ENCODE peak calls at places on chromosome 13, in ten cellular contexts. One of them, this sample, is unnamed. For H3K4me1, the result is how much of the 10 kb centered on the place peaks cover.

GRCh38 chr13:38951525-38952313 is 38.9 kb downstream of the STOML3 start:
- DNase-seq in transverse colon: peak
- DNase-seq in tibial nerve: peak
- DNase-seq in stomach: peak
- DNase-seq in IMR-90: no peak
- DNase-seq in body of pancreas: peak
- DNase-seq in spleen: no peak
- DNase-seq in HepG2: no peak
- DNase-seq in adrenal gland: peak
- DNase-seq in breast epithelium: no peak
- DNase-seq in this sample: no peak

GRCh38 chr13:27004389-27004788 is 167.2 kb downstream of the USP12 start:
- DNase-seq in stomach: no peak
- DNase-seq in tibial nerve: no peak
- DNase-seq in body of pancreas: no peak
- DNase-seq in HepG2: no peak
- DNase-seq in spleen: no peak
- DNase-seq in breast epithelium: no peak
- DNase-seq in IMR-90: peak
- DNase-seq in adrenal gland: no peak
- DNase-seq in transverse colon: no peak
- DNase-seq in this sample: no peak

GRCh38 chr13:97344250-97345175 is 89.5 kb upstream of the RAP2A start:
- DNase-seq in adrenal gland: peak
- DNase-seq in body of pancreas: peak
- DNase-seq in tibial nerve: peak
- DNase-seq in spleen: no peak
- DNase-seq in IMR-90: peak
- DNase-seq in stomach: peak
- DNase-seq in transverse colon: peak
- DNase-seq in breast epithelium: no peak
- DNase-seq in HepG2: peak
- DNase-seq in this sample: peak

GRCh38 chr13:43742911-43743310 is 43.9 kb downstream of the ENOX1 start:
- DNase-seq in IMR-90: no peak
- DNase-seq in tibial nerve: no peak
- DNase-seq in adrenal gland: no peak
- DNase-seq in spleen: no peak
- DNase-seq in transverse colon: no peak
- DNase-seq in HepG2: no peak
- DNase-seq in body of pancreas: no peak
- DNase-seq in stomach: no peak
- DNase-seq in breast epithelium: no peak
- DNase-seq in this sample: no peak

GRCh38 chr13:21233086-21233485 is 56.6 kb downstream of the MRPL57 start:
- DNase-seq in breast epithelium: no peak
- DNase-seq in stomach: no peak
- DNase-seq in transverse colon: no peak
- DNase-seq in tibial nerve: no peak
- DNase-seq in IMR-90: no peak
- DNase-seq in body of pancreas: no peak
- DNase-seq in spleen: no peak
- DNase-seq in HepG2: no peak
- DNase-seq in adrenal gland: no peak
- DNase-seq in this sample: no peak

GRCh38 chr13:79128158-79128557 is 277.9 kb downstream of the RBM26 start:
- DNase-seq in spleen: no peak
- DNase-seq in IMR-90: peak
- DNase-seq in adrenal gland: no peak
- DNase-seq in breast epithelium: no peak
- DNase-seq in transverse colon: no peak
- DNase-seq in HepG2: peak
- DNase-seq in stomach: no peak
- DNase-seq in tibial nerve: no peak
- DNase-seq in body of pancreas: no peak
- DNase-seq in this sample: no peak

GRCh38 chr13:23799945-23800344 is 89.3 kb downstream of the MIPEP start:
- DNase-seq in transverse colon: no peak
- DNase-seq in spleen: no peak
- DNase-seq in stomach: no peak
- DNase-seq in body of pancreas: no peak
- DNase-seq in HepG2: no peak
- DNase-seq in adrenal gland: no peak
- DNase-seq in IMR-90: peak
- DNase-seq in tibial nerve: no peak
- DNase-seq in breast epithelium: no peak
- DNase-seq in this sample: no peak

GRCh38 chr13:94157705-94158218 is 321.7 kb downstream of the DCT start:
- DNase-seq in stomach: no peak
- DNase-seq in tibial nerve: peak
- DNase-seq in transverse colon: no peak
- DNase-seq in adrenal gland: no peak
- DNase-seq in IMR-90: no peak
- DNase-seq in breast epithelium: no peak
- DNase-seq in HepG2: no peak
- DNase-seq in body of pancreas: no peak
- DNase-seq in spleen: no peak
- DNase-seq in this sample: peak

GRCh38 chr13:111973186-111974064 is 93.5 kb upstream of the SOX1 start:
- DNase-seq in breast epithelium: no peak
- DNase-seq in body of pancreas: no peak
- DNase-seq in adrenal gland: no peak
- DNase-seq in IMR-90: no peak
- DNase-seq in HepG2: no peak
- DNase-seq in stomach: no peak
- DNase-seq in tibial nerve: no peak
- DNase-seq in spleen: no peak
- DNase-seq in transverse colon: no peak
- DNase-seq in this sample: no peak

GRCh38 chr13:66375756-66376155 is 854.4 kb downstream of the PCDH9 start:
- DNase-seq in HepG2: no peak
- DNase-seq in spleen: no peak
- DNase-seq in IMR-90: peak
- DNase-seq in breast epithelium: no peak
- DNase-seq in tibial nerve: no peak
- DNase-seq in stomach: no peak
- DNase-seq in body of pancreas: no peak
- DNase-seq in transverse colon: no peak
- DNase-seq in adrenal gland: no peak
- DNase-seq in this sample: no peak

GRCh38 chr13:76939215-76939614 is 9.1 kb upstream of the ACOD1 start:
- DNase-seq in IMR-90: peak
- DNase-seq in HepG2: no peak
- DNase-seq in spleen: no peak
- DNase-seq in breast epithelium: no peak
- DNase-seq in tibial nerve: no peak
- DNase-seq in stomach: no peak
- DNase-seq in body of pancreas: no peak
- DNase-seq in adrenal gland: no peak
- DNase-seq in transverse colon: no peak
- DNase-seq in this sample: no peak

DNA sequence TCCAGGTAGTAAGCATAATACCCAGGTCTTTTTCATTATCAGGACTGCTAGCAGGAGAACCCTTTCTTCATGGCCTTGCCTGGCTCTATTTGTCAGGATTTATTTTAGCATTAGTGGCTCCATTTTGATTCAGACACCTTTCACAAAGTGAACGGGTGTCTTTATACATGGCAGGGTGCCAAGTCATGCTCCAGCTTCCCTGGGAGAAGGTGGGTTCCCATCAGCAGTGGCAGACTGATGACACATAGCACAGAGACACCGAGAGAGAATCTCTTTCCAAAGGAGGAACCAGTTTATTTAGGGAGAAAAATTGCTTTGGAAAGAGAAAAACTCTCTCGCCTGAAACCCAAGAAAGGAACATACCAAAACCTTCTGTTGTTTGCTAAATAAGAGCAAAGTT is 135.3 kb upstream of the TMTC4 start:
- DNase-seq in IMR-90: no peak
- DNase-seq in transverse colon: no peak
- DNase-seq in body of pancreas: no peak
- DNase-seq in HepG2: no peak
- DNase-seq in spleen: no peak
- DNase-seq in stomach: no peak
- DNase-seq in tibial nerve: no peak
- DNase-seq in adrenal gland: no peak
- DNase-seq in breast epithelium: no peak
- DNase-seq in this sample: no peak
- H3K4me1 ChIP-seq in IMR-90: under half
- H3K4me1 ChIP-seq in transverse colon: under half
- H3K4me1 ChIP-seq in body of pancreas: under half
- H3K4me1 ChIP-seq in HepG2: half or more
- H3K4me1 ChIP-seq in spleen: under half
- H3K4me1 ChIP-seq in stomach: under half
- H3K4me1 ChIP-seq in tibial nerve: under half
- H3K4me1 ChIP-seq in adrenal gland: under half
- H3K4me1 ChIP-seq in breast epithelium: under half
- H3K4me1 ChIP-seq in this sample: under half

GRCh38 chr13:110445722-110446569 is 115.6 kb downstream of the RAB20 start:
- DNase-seq in stomach: no peak
- DNase-seq in transverse colon: no peak
- DNase-seq in HepG2: no peak
- DNase-seq in adrenal gland: no peak
- DNase-seq in IMR-90: peak
- DNase-seq in breast epithelium: no peak
- DNase-seq in body of pancreas: no peak
- DNase-seq in tibial nerve: no peak
- DNase-seq in spleen: peak
- DNase-seq in this sample: no peak
- TF ChIP-seq POLR2A in stomach: no peak
- TF ChIP-seq POLR2A in transverse colon: no peak
- TF ChIP-seq POLR2A in HepG2: no peak
- TF ChIP-seq POLR2A in adrenal gland: no peak
- TF ChIP-seq POLR2A in IMR-90: no peak
- TF ChIP-seq POLR2A in breast epithelium: no peak
- TF ChIP-seq POLR2A in body of pancreas: no peak
- TF ChIP-seq POLR2A in tibial nerve: no peak
- TF ChIP-seq POLR2A in spleen: no peak
- TF ChIP-seq POLR2A in this sample: no peak

DNA sequence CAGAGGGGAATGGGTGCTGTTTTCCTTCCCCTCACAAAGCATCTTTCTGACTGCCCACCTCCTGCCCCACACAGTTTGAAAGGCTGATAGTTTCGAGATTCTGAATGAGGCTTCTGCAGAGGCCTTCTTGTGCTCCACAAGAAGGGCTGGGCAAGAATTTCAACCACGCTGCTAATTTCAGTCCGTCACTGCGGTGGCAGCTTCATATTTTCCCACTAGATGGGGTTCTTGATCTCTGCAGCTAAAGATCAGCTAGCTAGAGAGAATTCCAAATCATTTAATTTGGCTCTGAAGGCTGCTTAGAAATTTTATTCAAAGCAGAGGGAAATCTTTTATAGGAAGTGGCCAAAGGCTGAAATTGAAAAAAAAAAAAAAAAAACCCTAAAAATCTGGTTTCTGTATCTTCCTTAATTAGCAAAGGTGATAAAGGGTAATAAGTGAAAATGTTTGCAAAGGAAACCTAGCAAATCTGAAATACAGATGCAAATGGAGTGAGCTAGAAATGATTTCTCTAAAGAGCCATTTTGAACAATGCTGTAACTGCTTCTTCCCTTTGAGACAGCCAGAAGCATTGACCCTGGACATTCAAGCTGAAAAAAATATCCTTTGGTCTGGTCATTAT is 38.0 kb upstream of the C13orf42 start:
- DNase-seq in breast epithelium: no peak
- DNase-seq in spleen: no peak
- DNase-seq in stomach: no peak
- DNase-seq in HepG2: no peak
- DNase-seq in adrenal gland: peak
- DNase-seq in IMR-90: peak
- DNase-seq in body of pancreas: peak
- DNase-seq in tibial nerve: peak
- DNase-seq in transverse colon: peak
- DNase-seq in this sample: peak
- TF ChIP-seq CTCF in breast epithelium: no peak
- TF ChIP-seq CTCF in spleen: peak
- TF ChIP-seq CTCF in stomach: no peak
- TF ChIP-seq CTCF in HepG2: peak
- TF ChIP-seq CTCF in adrenal gland: peak
- TF ChIP-seq CTCF in IMR-90: peak
- TF ChIP-seq CTCF in body of pancreas: peak
- TF ChIP-seq CTCF in tibial nerve: peak
- TF ChIP-seq CTCF in transverse colon: peak
- TF ChIP-seq CTCF in this sample: peak

GRCh38 chr13:98975822-98976261 is 2.0 kb downstream of the DOCK9 start:
- DNase-seq in stomach: no peak
- DNase-seq in spleen: no peak
- DNase-seq in breast epithelium: no peak
- DNase-seq in IMR-90: no peak
- DNase-seq in body of pancreas: no peak
- DNase-seq in adrenal gland: no peak
- DNase-seq in transverse colon: no peak
- DNase-seq in HepG2: no peak
- DNase-seq in tibial nerve: no peak
- DNase-seq in this sample: no peak

GRCh38 chr13:98972627-98973026 is 5.2 kb downstream of the DOCK9 start:
- DNase-seq in breast epithelium: no peak
- DNase-seq in tibial nerve: no peak
- DNase-seq in adrenal gland: no peak
- DNase-seq in transverse colon: no peak
- DNase-seq in spleen: no peak
- DNase-seq in IMR-90: peak
- DNase-seq in body of pancreas: no peak
- DNase-seq in stomach: no peak
- DNase-seq in HepG2: no peak
- DNase-seq in this sample: no peak

GRCh38 chr13:98974053-98974452 is 3.8 kb downstream of the DOCK9 start:
- DNase-seq in HepG2: no peak
- DNase-seq in spleen: no peak
- DNase-seq in tibial nerve: no peak
- DNase-seq in breast epithelium: no peak
- DNase-seq in adrenal gland: no peak
- DNase-seq in IMR-90: no peak
- DNase-seq in stomach: no peak
- DNase-seq in body of pancreas: no peak
- DNase-seq in transverse colon: no peak
- DNase-seq in this sample: no peak

GRCh38 chr13:98970293-98970692 is 7.6 kb downstream of the DOCK9 start:
- DNase-seq in spleen: no peak
- DNase-seq in breast epithelium: no peak
- DNase-seq in HepG2: no peak
- DNase-seq in stomach: no peak
- DNase-seq in transverse colon: no peak
- DNase-seq in tibial nerve: no peak
- DNase-seq in body of pancreas: no peak
- DNase-seq in IMR-90: no peak
- DNase-seq in adrenal gland: no peak
- DNase-seq in this sample: no peak

DNA sequence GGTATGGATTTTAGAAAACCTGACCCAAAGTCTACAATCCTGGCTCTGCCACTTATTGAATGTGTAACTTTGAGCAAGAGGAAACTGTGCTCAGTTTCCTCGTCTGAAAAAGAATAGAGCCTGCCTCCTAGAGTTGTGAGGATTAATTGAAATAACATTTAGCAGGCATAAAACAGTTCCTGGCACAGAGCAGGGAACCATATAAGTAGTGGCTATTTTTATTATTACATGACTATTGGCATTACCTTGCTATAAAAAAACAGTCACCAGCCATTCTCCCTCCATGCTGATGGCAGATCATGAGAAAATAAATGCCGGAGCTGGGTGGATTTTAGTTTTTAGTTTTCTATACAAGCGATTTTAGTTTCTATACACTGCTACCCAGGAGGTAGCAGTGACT is 5.8 kb downstream of the DOCK9 start:
- DNase-seq in spleen: no peak
- DNase-seq in adrenal gland: no peak
- DNase-seq in transverse colon: no peak
- DNase-seq in tibial nerve: no peak
- DNase-seq in stomach: no peak
- DNase-seq in breast epithelium: no peak
- DNase-seq in body of pancreas: no peak
- DNase-seq in HepG2: no peak
- DNase-seq in IMR-90: no peak
- DNase-seq in this sample: no peak
- H3K4me1 ChIP-seq in spleen: under half
- H3K4me1 ChIP-seq in adrenal gland: under half
- H3K4me1 ChIP-seq in transverse colon: under half
- H3K4me1 ChIP-seq in tibial nerve: under half
- H3K4me1 ChIP-seq in stomach: under half
- H3K4me1 ChIP-seq in breast epithelium: under half
- H3K4me1 ChIP-seq in body of pancreas: under half
- H3K4me1 ChIP-seq in HepG2: under half
- H3K4me1 ChIP-seq in IMR-90: under half
- H3K4me1 ChIP-seq in this sample: under half

This sample was measured in ovary.